ENCODE peak calls at places on chromosomes 12 and 14, in seven cellular contexts. F is NCI-H460; G is epithelial cell of esophagus; X is activated CD8-positive, alpha-beta T cell treated with anti-CD3 and anti-CD28 coated beads for 36 hours; R is tibial nerve; U is dorsolateral prefrontal cortex; Z is HT1080. P is an unnamed sample.
A peak's percentile ranks its signal among the peaks of the same experiment; 100 is the strongest.

GRCh38 chr12:93300611-93301021 is 77.1 kb upstream of the NUDT4 start:
- DNase-seq in F (no peak), G (no peak), X (no peak), R (no peak), U (no peak), Z (no peak), P (no peak)

GRCh38 chr12:53766881-53767280 is 15.1 kb upstream of the CISTR start:
- DNase-seq in F (no peak), G (no peak), X (no peak), R (no peak), U (no peak), Z (no peak), P (no peak)

GRCh38 chr14:104206281-104206904 is 68.0 kb downstream of the KIF26A start:
- DNase-seq in F (no peak), G (no peak), X (no peak), R (no peak), U (no peak), Z (no peak), P (no peak)

GRCh38 chr14:54253195-54253947 is 143.4 kb upstream of the CDKN3 start:
- DNase-seq in F (peak; percentile 13), G (peak; percentile 92), X (peak; percentile 20), R (no peak), U (no peak), Z (peak; percentile 95), P (no peak)

GRCh38 chr12:100267603-100268281 is 765 bp downstream of the SCYL2 start:
- DNase-seq in F (no peak), G (peak; percentile 45), X (peak; percentile 42), R (peak; percentile 10), U (no peak), Z (peak; percentile 10), P (no peak)

GRCh38 chr14:88605594-88605993 is 42.8 kb downstream of the ZC3H14 start:
- DNase-seq in F (no peak), G (no peak), X (no peak), R (no peak), U (no peak), Z (no peak), P (no peak)

GRCh38 chr14:75985618-75986438 is at the start of gene IFT43:
- DNase-seq in F (peak; percentile 71), G (peak; percentile 85), X (peak; percentile 97), R (peak; percentile 96), U (peak; percentile 92), Z (peak; percentile 67), P (peak; percentile 91)

GRCh38 chr12:31752450-31752849 is 23.6 kb upstream of the AMN1 start:
- DNase-seq in F (no peak), G (no peak), X (no peak), R (no peak), U (no peak), Z (no peak), P (no peak)

GRCh38 chr12:93202688-93203087 is 175.0 kb upstream of the NUDT4 start:
- DNase-seq in F (no peak), G (no peak), X (no peak), R (no peak), U (no peak), Z (no peak), P (no peak)

GRCh38 chr12:27899151-27899661 is 73.3 kb downstream of the PTHLH start:
- DNase-seq in F (no peak), G (peak; percentile 99), X (no peak), R (no peak), U (no peak), Z (peak; percentile 75), P (no peak)

GRCh38 chr14:89422181-89422951 is 5.3 kb upstream of the FOXN3 start:
- DNase-seq in F (no peak), G (peak; percentile 62), X (peak; percentile 68), R (no peak), U (no peak), Z (no peak), P (no peak)

GRCh38 chr14:50796391-50796790 is 34.6 kb downstream of the NIN start:
- DNase-seq in F (no peak), G (no peak), X (no peak), R (no peak), U (no peak), Z (no peak), P (no peak)

GRCh38 chr12:6921996-6922935 is 5.5 kb upstream of the ATN1 start:
- DNase-seq in F (no peak), G (no peak), X (no peak), R (no peak), U (no peak), Z (no peak), P (no peak)

GRCh38 chr12:114294303-114294685 is 111.7 kb downstream of the TBX5 start:
- DNase-seq in F (no peak), G (no peak), X (no peak), R (no peak), U (no peak), Z (peak; percentile 11), P (no peak)

GRCh38 chr12:80714055-80714454 is 2.7 kb upstream of the MYF5 start:
- DNase-seq in F (no peak), G (peak; percentile 4), X (no peak), R (no peak), U (no peak), Z (no peak), P (no peak)

GRCh38 chr12:20701106-20701505 is 6.0 kb downstream of the SLCO1C1 start:
- DNase-seq in F (no peak), G (no peak), X (no peak), R (no peak), U (no peak), Z (no peak), P (no peak)

GRCh38 chr14:22610931-22611330 is 12.8 kb downstream of the ABHD4 start:
- DNase-seq in F (no peak), G (no peak), X (no peak), R (no peak), U (no peak), Z (no peak), P (no peak)

GRCh38 chr12:111761706-111762105 is 5.0 kb upstream of the ALDH2 start:
- DNase-seq in F (no peak), G (no peak), X (no peak), R (no peak), U (no peak), Z (no peak), P (no peak)

GRCh38 chr12:127583041-127583440 is 683.9 kb upstream of the TMEM132C start:
- DNase-seq in F (no peak), G (no peak), X (no peak), R (no peak), U (no peak), Z (no peak), P (no peak)

GRCh38 chr12:106138279-106138645 is 492 bp downstream of the NUAK1 start:
- DNase-seq in F (no peak), G (no peak), X (peak; percentile 14), R (no peak), U (no peak), Z (no peak), P (no peak)

GRCh38 chr12:122227341-122227740 is 1.5 kb upstream of the DIABLO start:
- DNase-seq in F (no peak), G (no peak), X (peak; percentile 77), R (no peak), U (no peak), Z (no peak), P (no peak)

GRCh38 chr12:3110579-3110978 is 33.4 kb downstream of the TSPAN9 start:
- DNase-seq in F (no peak), G (no peak), X (no peak), R (no peak), U (no peak), Z (no peak), P (no peak)

GRCh38 chr12:116324684-116325664 is 47.5 kb upstream of the MED13L start:
- DNase-seq in F (no peak), G (no peak), X (peak; percentile 41), R (no peak), U (no peak), Z (no peak), P (no peak)

GRCh38 chr14:51776102-51776894 is 84.1 kb upstream of the GNG2 start:
- DNase-seq in F (peak; percentile 67), G (peak; percentile 65), X (peak; percentile 66), R (peak; percentile 71), U (no peak), Z (peak; percentile 72), P (peak; percentile 52)

GRCh38 chr12:103529306-103529705 is 33.5 kb upstream of the C12orf42 start:
- DNase-seq in F (no peak), G (peak; percentile 34), X (no peak), R (no peak), U (no peak), Z (no peak), P (no peak)

GRCh38 chr14:39246618-39247017 is 12.9 kb downstream of the MIA2 start:
- DNase-seq in F (no peak), G (peak; percentile 46), X (no peak), R (no peak), U (no peak), Z (no peak), P (no peak)

GRCh38 chr12:93245543-93245942 is 132.2 kb upstream of the NUDT4 start:
- DNase-seq in F (no peak), G (no peak), X (peak; percentile 82), R (no peak), U (no peak), Z (no peak), P (no peak)

GRCh38 chr14:101196795-101197590 is 293.5 kb upstream of the RTL1 start:
- DNase-seq in F (no peak), G (no peak), X (no peak), R (peak; percentile 20), U (no peak), Z (no peak), P (no peak)

P was measured in cerebellum.